ENCODE peak calls at places on chromosomes 12 and 14, in eight cellular contexts. One of them, this sample, is unnamed.

GRCh38 chr14:71399057-71399487 is 491.8 kb downstream of the PCNX1 start:
- DNase-seq in IMR-90: peak
- DNase-seq in mucosa of descending colon: no peak
- DNase-seq in fibroblast of the aortic adventitia: peak
- DNase-seq in adipocyte: no peak
- DNase-seq in fibroblast of mammary gland: no peak
- DNase-seq in fibroblast of lung: no peak
- DNase-seq in NB4: peak
- DNase-seq in this sample: no peak

GRCh38 chr14:22531451-22532344 is 57.3 kb downstream of the DAD1 start:
- DNase-seq in mucosa of descending colon: no peak
- DNase-seq in NB4: no peak
- DNase-seq in IMR-90: no peak
- DNase-seq in fibroblast of lung: no peak
- DNase-seq in fibroblast of mammary gland: no peak
- DNase-seq in fibroblast of the aortic adventitia: no peak
- DNase-seq in adipocyte: no peak
- DNase-seq in this sample: no peak

GRCh38 chr12:31655208-31655607 is 4.3 kb upstream of the ETFBKMT start:
- DNase-seq in fibroblast of the aortic adventitia: no peak
- DNase-seq in adipocyte: no peak
- DNase-seq in NB4: no peak
- DNase-seq in mucosa of descending colon: no peak
- DNase-seq in fibroblast of lung: no peak
- DNase-seq in IMR-90: no peak
- DNase-seq in fibroblast of mammary gland: no peak
- DNase-seq in this sample: no peak

GRCh38 chr12:85405781-85406522 is 125.9 kb downstream of the ALX1 start:
- DNase-seq in IMR-90: peak
- DNase-seq in NB4: peak
- DNase-seq in mucosa of descending colon: no peak
- DNase-seq in fibroblast of lung: peak
- DNase-seq in fibroblast of the aortic adventitia: peak
- DNase-seq in fibroblast of mammary gland: peak
- DNase-seq in adipocyte: peak
- DNase-seq in this sample: peak

GRCh38 chr12:82473111-82473754 is 114.9 kb downstream of the METTL25 start:
- DNase-seq in fibroblast of lung: no peak
- DNase-seq in fibroblast of the aortic adventitia: no peak
- DNase-seq in fibroblast of mammary gland: no peak
- DNase-seq in adipocyte: no peak
- DNase-seq in NB4: no peak
- DNase-seq in mucosa of descending colon: no peak
- DNase-seq in IMR-90: no peak
- DNase-seq in this sample: no peak

GRCh38 chr14:54676822-54677708 is 110.1 kb downstream of the SAMD4A start:
- DNase-seq in mucosa of descending colon: no peak
- DNase-seq in adipocyte: peak
- DNase-seq in NB4: no peak
- DNase-seq in fibroblast of mammary gland: peak
- DNase-seq in fibroblast of the aortic adventitia: peak
- DNase-seq in fibroblast of lung: peak
- DNase-seq in IMR-90: peak
- DNase-seq in this sample: peak

GRCh38 chr12:96436366-96437295 is 36.4 kb upstream of the CDK17 start:
- DNase-seq in fibroblast of lung: no peak
- DNase-seq in NB4: no peak
- DNase-seq in fibroblast of the aortic adventitia: peak
- DNase-seq in adipocyte: no peak
- DNase-seq in mucosa of descending colon: no peak
- DNase-seq in IMR-90: no peak
- DNase-seq in fibroblast of mammary gland: no peak
- DNase-seq in this sample: no peak

GRCh38 chr12:54991161-54991991 is 6.8 kb upstream of the TESPA1 start:
- DNase-seq in mucosa of descending colon: no peak
- DNase-seq in fibroblast of mammary gland: no peak
- DNase-seq in IMR-90: no peak
- DNase-seq in NB4: no peak
- DNase-seq in adipocyte: no peak
- DNase-seq in fibroblast of the aortic adventitia: no peak
- DNase-seq in fibroblast of lung: no peak
- DNase-seq in this sample: no peak

GRCh38 chr14:74140374-74140850 is 55.7 kb downstream of the LIN52 start:
- DNase-seq in fibroblast of the aortic adventitia: peak
- DNase-seq in mucosa of descending colon: peak
- DNase-seq in adipocyte: no peak
- DNase-seq in fibroblast of mammary gland: peak
- DNase-seq in fibroblast of lung: peak
- DNase-seq in IMR-90: no peak
- DNase-seq in NB4: peak
- DNase-seq in this sample: peak

GRCh38 chr14:103068351-103069073 is 11.2 kb upstream of the CDC42BPB start:
- DNase-seq in fibroblast of the aortic adventitia: no peak
- DNase-seq in NB4: no peak
- DNase-seq in fibroblast of lung: no peak
- DNase-seq in IMR-90: no peak
- DNase-seq in adipocyte: no peak
- DNase-seq in fibroblast of mammary gland: no peak
- DNase-seq in mucosa of descending colon: peak
- DNase-seq in this sample: no peak

GRCh38 chr14:99608591-99608990 is 4.6 kb upstream of the CCDC85C start:
- DNase-seq in adipocyte: no peak
- DNase-seq in fibroblast of lung: no peak
- DNase-seq in fibroblast of the aortic adventitia: no peak
- DNase-seq in mucosa of descending colon: no peak
- DNase-seq in NB4: no peak
- DNase-seq in IMR-90: no peak
- DNase-seq in fibroblast of mammary gland: no peak
- DNase-seq in this sample: no peak

GRCh38 chr14:65224799-65225198 is 122.5 kb upstream of the MAX start:
- DNase-seq in IMR-90: no peak
- DNase-seq in adipocyte: no peak
- DNase-seq in fibroblast of mammary gland: no peak
- DNase-seq in fibroblast of lung: no peak
- DNase-seq in mucosa of descending colon: no peak
- DNase-seq in NB4: peak
- DNase-seq in fibroblast of the aortic adventitia: peak
- DNase-seq in this sample: no peak

GRCh38 chr14:92651793-92652382 is 96.5 kb downstream of the LGMN start:
- DNase-seq in mucosa of descending colon: peak
- DNase-seq in fibroblast of lung: no peak
- DNase-seq in NB4: peak
- DNase-seq in fibroblast of mammary gland: no peak
- DNase-seq in IMR-90: no peak
- DNase-seq in adipocyte: no peak
- DNase-seq in fibroblast of the aortic adventitia: no peak
- DNase-seq in this sample: no peak

GRCh38 chr14:104967414-104968152 is 10.6 kb downstream of the AHNAK2 start:
- DNase-seq in IMR-90: no peak
- DNase-seq in fibroblast of mammary gland: peak
- DNase-seq in mucosa of descending colon: peak
- DNase-seq in fibroblast of the aortic adventitia: peak
- DNase-seq in NB4: no peak
- DNase-seq in fibroblast of lung: peak
- DNase-seq in adipocyte: peak
- DNase-seq in this sample: no peak
- H3K4me3 ChIP-seq in IMR-90: peak
- H3K4me3 ChIP-seq in fibroblast of mammary gland: peak
- H3K4me3 ChIP-seq in mucosa of descending colon: no peak
- H3K4me3 ChIP-seq in fibroblast of the aortic adventitia: peak
- H3K4me3 ChIP-seq in NB4: no peak
- H3K4me3 ChIP-seq in fibroblast of lung: peak
- H3K4me3 ChIP-seq in adipocyte: peak
- H3K4me3 ChIP-seq in this sample: peak

DNA sequence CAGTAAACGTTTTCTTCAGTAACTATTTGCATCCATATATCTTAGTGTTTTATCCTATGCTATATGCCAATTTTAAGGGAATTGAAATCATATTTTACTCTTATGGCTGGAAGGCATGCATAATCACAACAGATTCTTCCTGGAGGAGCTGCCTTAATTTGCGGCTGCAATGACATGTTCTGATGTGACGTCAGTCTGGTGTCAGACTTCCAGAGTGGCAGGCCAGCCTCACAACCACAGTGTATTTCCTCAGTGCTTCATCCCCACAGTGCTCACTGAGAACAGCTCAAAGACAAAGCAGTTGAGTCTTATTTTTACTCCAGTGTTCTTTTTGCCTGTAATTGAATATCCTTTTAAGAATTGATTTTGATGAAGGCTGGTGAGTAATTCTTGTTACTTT is 107.1 kb downstream of the PLEKHA5 start:
- DNase-seq in mucosa of descending colon: no peak
- DNase-seq in adipocyte: peak
- DNase-seq in NB4: no peak
- DNase-seq in fibroblast of lung: peak
- DNase-seq in fibroblast of mammary gland: peak
- DNase-seq in IMR-90: peak
- DNase-seq in fibroblast of the aortic adventitia: peak
- DNase-seq in this sample: no peak
- H3K4me3 ChIP-seq in mucosa of descending colon: no peak
- H3K4me3 ChIP-seq in adipocyte: no peak
- H3K4me3 ChIP-seq in NB4: no peak
- H3K4me3 ChIP-seq in fibroblast of lung: no peak
- H3K4me3 ChIP-seq in fibroblast of mammary gland: no peak
- H3K4me3 ChIP-seq in IMR-90: no peak
- H3K4me3 ChIP-seq in fibroblast of the aortic adventitia: no peak
- H3K4me3 ChIP-seq in this sample: no peak

DNA sequence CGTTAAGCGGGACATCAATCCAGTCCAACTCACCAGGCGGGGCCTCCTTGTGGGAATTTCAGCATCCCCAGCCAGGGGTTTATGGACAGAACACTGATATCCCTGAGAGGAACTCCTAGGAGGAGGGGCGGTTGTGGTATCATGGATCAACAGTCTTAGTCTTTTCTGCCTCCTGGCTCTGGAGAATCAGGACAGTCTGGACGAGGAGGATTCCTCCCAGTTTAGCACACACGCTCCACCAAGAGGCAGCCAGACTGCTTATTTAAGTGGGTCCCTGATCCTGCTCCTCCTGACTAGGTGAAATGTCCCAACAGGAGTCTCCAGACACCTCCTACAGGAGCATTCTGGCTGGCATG is 10.4 kb upstream of the ZNF705A start:
- DNase-seq in mucosa of descending colon: no peak
- DNase-seq in fibroblast of lung: no peak
- DNase-seq in fibroblast of the aortic adventitia: no peak
- DNase-seq in adipocyte: no peak
- DNase-seq in NB4: no peak
- DNase-seq in fibroblast of mammary gland: no peak
- DNase-seq in IMR-90: no peak
- DNase-seq in this sample: no peak
- H3K4me3 ChIP-seq in mucosa of descending colon: no peak
- H3K4me3 ChIP-seq in fibroblast of lung: peak
- H3K4me3 ChIP-seq in fibroblast of the aortic adventitia: peak
- H3K4me3 ChIP-seq in adipocyte: peak
- H3K4me3 ChIP-seq in NB4: no peak
- H3K4me3 ChIP-seq in fibroblast of mammary gland: peak
- H3K4me3 ChIP-seq in IMR-90: no peak
- H3K4me3 ChIP-seq in this sample: peak

DNA sequence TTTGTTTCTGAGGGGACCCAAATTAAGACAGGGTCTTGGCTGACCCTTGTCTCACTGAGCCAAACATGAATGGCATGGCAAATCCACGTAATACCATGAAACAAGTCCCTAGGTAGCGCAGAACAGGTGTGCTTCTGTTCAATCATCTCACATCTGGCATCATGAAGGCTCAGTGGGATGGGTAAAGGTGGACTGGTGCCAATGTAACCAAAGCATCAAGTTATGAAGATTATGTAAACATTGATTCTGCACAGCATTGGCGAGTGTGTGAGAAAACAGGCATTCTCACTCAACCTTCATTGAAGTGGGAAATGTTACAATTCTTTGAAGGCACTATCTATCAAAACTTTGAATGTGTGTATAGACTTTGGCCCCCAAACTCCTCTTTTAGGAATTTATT is 41.9 kb downstream of the PTGER2 start:
- DNase-seq in IMR-90: peak
- DNase-seq in NB4: no peak
- DNase-seq in mucosa of descending colon: no peak
- DNase-seq in fibroblast of the aortic adventitia: no peak
- DNase-seq in adipocyte: no peak
- DNase-seq in fibroblast of mammary gland: peak
- DNase-seq in fibroblast of lung: no peak
- DNase-seq in this sample: peak
- H3K4me3 ChIP-seq in IMR-90: no peak
- H3K4me3 ChIP-seq in NB4: no peak
- H3K4me3 ChIP-seq in mucosa of descending colon: no peak
- H3K4me3 ChIP-seq in fibroblast of the aortic adventitia: no peak
- H3K4me3 ChIP-seq in adipocyte: no peak
- H3K4me3 ChIP-seq in fibroblast of mammary gland: no peak
- H3K4me3 ChIP-seq in fibroblast of lung: no peak
- H3K4me3 ChIP-seq in this sample: no peak

DNA sequence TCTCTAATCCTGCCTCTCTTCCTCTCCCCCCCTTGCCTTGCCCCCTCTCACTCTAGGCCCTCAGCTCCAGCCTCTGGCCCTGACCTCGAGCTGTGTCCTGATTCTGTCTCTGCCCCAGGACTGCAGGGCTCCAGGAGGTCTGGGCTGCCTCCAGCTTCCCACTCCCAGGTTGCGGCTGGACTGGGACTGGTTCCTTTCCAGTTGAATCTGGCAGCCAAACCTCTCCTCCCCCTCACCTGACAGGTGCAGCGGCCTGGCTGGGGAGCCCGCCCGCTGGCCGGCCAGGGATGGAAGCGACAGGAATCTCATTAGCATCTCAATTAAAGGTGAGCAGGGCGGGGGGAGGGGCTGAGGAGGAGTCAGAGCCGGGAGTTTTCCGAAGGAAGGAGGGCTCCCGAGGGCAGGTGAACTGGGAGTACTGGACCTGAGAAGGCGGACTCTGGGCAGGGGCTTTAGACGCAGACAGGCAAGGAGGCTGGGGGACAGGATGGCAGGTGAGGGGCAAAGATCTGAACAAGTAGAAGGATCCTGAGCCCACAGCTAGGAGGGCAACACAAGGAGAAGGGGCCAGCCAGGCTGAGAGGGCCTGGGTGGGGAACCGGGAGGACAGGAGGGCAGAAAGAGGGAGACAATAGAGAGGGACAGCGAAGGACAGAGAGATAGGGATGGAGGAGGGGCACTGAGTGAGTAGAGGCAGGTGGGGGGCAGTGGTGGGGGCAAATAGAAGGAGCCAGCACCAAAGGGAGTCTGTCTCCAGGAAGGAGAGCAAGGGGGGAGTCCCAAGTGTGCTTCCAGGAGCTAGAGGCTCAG is at the start of gene SCNN1A:
- DNase-seq in fibroblast of mammary gland: no peak
- DNase-seq in adipocyte: no peak
- DNase-seq in fibroblast of lung: no peak
- DNase-seq in NB4: no peak
- DNase-seq in IMR-90: no peak
- DNase-seq in fibroblast of the aortic adventitia: no peak
- DNase-seq in mucosa of descending colon: peak
- DNase-seq in this sample: no peak
- H3K4me3 ChIP-seq in fibroblast of mammary gland: no peak
- H3K4me3 ChIP-seq in adipocyte: peak
- H3K4me3 ChIP-seq in fibroblast of lung: no peak
- H3K4me3 ChIP-seq in NB4: no peak
- H3K4me3 ChIP-seq in IMR-90: no peak
- H3K4me3 ChIP-seq in fibroblast of the aortic adventitia: no peak
- H3K4me3 ChIP-seq in mucosa of descending colon: peak
- H3K4me3 ChIP-seq in this sample: no peak

DNA sequence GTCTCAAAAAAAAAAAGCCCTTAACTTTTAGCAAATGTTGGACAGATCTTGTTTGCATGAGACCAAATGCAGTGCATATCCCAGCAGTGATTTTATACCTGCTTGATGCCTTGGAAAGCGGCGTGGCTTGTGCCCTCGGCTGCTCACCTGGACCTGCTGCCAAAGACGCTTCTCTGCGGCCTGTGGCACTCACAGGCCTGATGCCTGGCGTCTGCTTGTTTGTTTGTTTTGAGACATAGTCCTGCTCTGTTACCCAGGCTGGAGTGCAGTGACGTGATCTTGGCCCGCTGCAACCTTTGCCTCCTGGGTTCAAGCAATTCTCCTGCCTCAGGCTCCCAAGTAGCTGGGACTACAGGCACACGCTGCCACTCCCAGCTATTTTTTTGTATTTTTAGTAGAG is 5.2 kb downstream of the PGAM5 start:
- DNase-seq in IMR-90: no peak
- DNase-seq in fibroblast of lung: no peak
- DNase-seq in fibroblast of the aortic adventitia: no peak
- DNase-seq in adipocyte: no peak
- DNase-seq in fibroblast of mammary gland: no peak
- DNase-seq in mucosa of descending colon: no peak
- DNase-seq in NB4: no peak
- DNase-seq in this sample: no peak
- H3K4me3 ChIP-seq in IMR-90: no peak
- H3K4me3 ChIP-seq in fibroblast of lung: no peak
- H3K4me3 ChIP-seq in fibroblast of the aortic adventitia: no peak
- H3K4me3 ChIP-seq in adipocyte: no peak
- H3K4me3 ChIP-seq in fibroblast of mammary gland: no peak
- H3K4me3 ChIP-seq in mucosa of descending colon: no peak
- H3K4me3 ChIP-seq in NB4: no peak
- H3K4me3 ChIP-seq in this sample: no peak